ENCODE peak calls at places on chromosomes 6 and 20, in five cellular contexts. One of them, this sample, is unnamed.

GRCh38 chr20:61953037-61953788 is 112.5 kb downstream of the TAF4 start:
- DNase-seq in H9: no peak
- DNase-seq in mesenchymal stem cell: no peak
- DNase-seq in neuronal stem cell: no peak
- DNase-seq in H1: peak
- DNase-seq in this sample: no peak

GRCh38 chr6:104326173-104327001 is 533.3 kb downstream of the HACE1 start:
- DNase-seq in H9: no peak
- DNase-seq in mesenchymal stem cell: peak
- DNase-seq in neuronal stem cell: no peak
- DNase-seq in H1: no peak
- DNase-seq in this sample: no peak

GRCh38 chr20:62760536-62761057 is 35.7 kb upstream of the MRGBP start:
- DNase-seq in H9: no peak
- DNase-seq in mesenchymal stem cell: no peak
- DNase-seq in neuronal stem cell: no peak
- DNase-seq in H1: no peak
- DNase-seq in this sample: no peak

GRCh38 chr6:80454197-80454596 is 347.7 kb downstream of the BCKDHB start:
- DNase-seq in H9: no peak
- DNase-seq in mesenchymal stem cell: peak
- DNase-seq in neuronal stem cell: no peak
- DNase-seq in H1: no peak
- DNase-seq in this sample: peak

GRCh38 chr20:10454135-10454750 is 19.1 kb downstream of the SLX4IP start:
- DNase-seq in H9: no peak
- DNase-seq in mesenchymal stem cell: no peak
- DNase-seq in neuronal stem cell: no peak
- DNase-seq in H1: no peak
- DNase-seq in this sample: no peak

GRCh38 chr6:80608881-80609280 is 502.4 kb downstream of the BCKDHB start:
- DNase-seq in H9: no peak
- DNase-seq in mesenchymal stem cell: peak
- DNase-seq in neuronal stem cell: no peak
- DNase-seq in H1: no peak
- DNase-seq in this sample: peak

GRCh38 chr6:53233309-53233708 is 84.7 kb upstream of the GCM1 start:
- DNase-seq in H9: no peak
- DNase-seq in mesenchymal stem cell: peak
- DNase-seq in neuronal stem cell: no peak
- DNase-seq in H1: no peak
- DNase-seq in this sample: no peak

GRCh38 chr6:90169328-90169886 is 127.2 kb downstream of the BACH2 start:
- DNase-seq in H9: no peak
- DNase-seq in mesenchymal stem cell: peak
- DNase-seq in neuronal stem cell: no peak
- DNase-seq in H1: no peak
- DNase-seq in this sample: no peak

GRCh38 chr6:2760882-2761842 is 4.0 kb upstream of the WRNIP1 start:
- DNase-seq in H9: no peak
- DNase-seq in mesenchymal stem cell: no peak
- DNase-seq in neuronal stem cell: no peak
- DNase-seq in H1: no peak
- DNase-seq in this sample: peak

GRCh38 chr6:6470112-6470511 is 118.4 kb upstream of the LY86 start:
- DNase-seq in H9: no peak
- DNase-seq in mesenchymal stem cell: no peak
- DNase-seq in neuronal stem cell: no peak
- DNase-seq in H1: no peak
- DNase-seq in this sample: no peak

GRCh38 chr6:65876668-65877067 is 169.6 kb upstream of the EYS start:
- DNase-seq in H9: no peak
- DNase-seq in mesenchymal stem cell: no peak
- DNase-seq in neuronal stem cell: no peak
- DNase-seq in H1: no peak
- DNase-seq in this sample: no peak
- H2BK12ac ChIP-seq in H9: no peak
- H2BK12ac ChIP-seq in mesenchymal stem cell: no peak
- H2BK12ac ChIP-seq in neuronal stem cell: no peak
- H2BK12ac ChIP-seq in H1: no peak
- H2BK12ac ChIP-seq in this sample: no peak

DNA sequence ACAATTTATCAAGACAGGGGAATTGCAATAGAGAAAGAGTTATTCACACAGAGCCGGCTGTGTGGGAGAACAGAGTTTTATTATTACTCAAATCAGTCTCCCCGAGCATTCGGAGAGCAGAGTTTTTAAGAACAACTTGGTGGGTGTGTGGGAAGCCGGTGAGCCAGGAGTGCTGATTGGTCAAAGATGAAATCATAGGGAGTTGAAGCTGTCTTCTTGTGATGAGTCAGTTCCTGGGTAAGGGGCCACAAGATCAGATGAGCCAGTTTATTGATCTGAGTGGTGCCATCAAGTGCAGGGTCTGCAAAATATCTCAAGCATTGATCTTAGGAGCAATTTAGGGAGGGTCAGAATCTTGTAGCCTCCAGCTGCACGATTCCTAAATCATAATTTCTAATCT is 50.0 kb upstream of the ECI2 start:
- DNase-seq in H9: no peak
- DNase-seq in mesenchymal stem cell: no peak
- DNase-seq in neuronal stem cell: no peak
- DNase-seq in H1: no peak
- DNase-seq in this sample: no peak
- H3K27ac ChIP-seq in H9: no peak
- H3K27ac ChIP-seq in mesenchymal stem cell: no peak
- H3K27ac ChIP-seq in neuronal stem cell: no peak
- H3K27ac ChIP-seq in H1: no peak
- H3K27ac ChIP-seq in this sample: no peak

GRCh38 chr20:35954907-35955251 is 577 bp upstream of the SCAND1 start:
- DNase-seq in H9: no peak
- DNase-seq in mesenchymal stem cell: peak
- DNase-seq in neuronal stem cell: no peak
- DNase-seq in H1: no peak
- DNase-seq in this sample: peak
- H3K23ac ChIP-seq in H9: no peak
- H3K23ac ChIP-seq in mesenchymal stem cell: no peak
- H3K23ac ChIP-seq in neuronal stem cell: no peak
- H3K23ac ChIP-seq in H1: no peak
- H3K23ac ChIP-seq in this sample: no peak

GRCh38 chr6:155701342-155701741 is 245.7 kb upstream of the NOX3 start:
- DNase-seq in H9: no peak
- DNase-seq in mesenchymal stem cell: no peak
- DNase-seq in neuronal stem cell: no peak
- DNase-seq in H1: no peak
- DNase-seq in this sample: no peak
- H2BK12ac ChIP-seq in H9: no peak
- H2BK12ac ChIP-seq in mesenchymal stem cell: no peak
- H2BK12ac ChIP-seq in neuronal stem cell: no peak
- H2BK12ac ChIP-seq in H1: no peak
- H2BK12ac ChIP-seq in this sample: no peak

GRCh38 chr6:36028088-36028886 is 679 bp downstream of the MAPK14 start:
- DNase-seq in H9: peak
- DNase-seq in mesenchymal stem cell: peak
- DNase-seq in neuronal stem cell: peak
- DNase-seq in H1: peak
- DNase-seq in this sample: peak

GRCh38 chr6:36025932-36026327 is 1.5 kb upstream of the SLC26A8 start:
- DNase-seq in H9: no peak
- DNase-seq in mesenchymal stem cell: peak
- DNase-seq in neuronal stem cell: no peak
- DNase-seq in H1: no peak
- DNase-seq in this sample: peak

GRCh38 chr6:36024154-36024760 is at the start of gene SLC26A8:
- DNase-seq in H9: peak
- DNase-seq in mesenchymal stem cell: no peak
- DNase-seq in neuronal stem cell: no peak
- DNase-seq in H1: peak
- DNase-seq in this sample: peak

GRCh38 chr6:36027501-36028087 is at the start of gene MAPK14:
- DNase-seq in H9: peak
- DNase-seq in mesenchymal stem cell: peak
- DNase-seq in neuronal stem cell: peak
- DNase-seq in H1: peak
- DNase-seq in this sample: peak

GRCh38 chr6:36025260-36025931 is 955 bp upstream of the SLC26A8 start:
- DNase-seq in H9: no peak
- DNase-seq in mesenchymal stem cell: peak
- DNase-seq in neuronal stem cell: no peak
- DNase-seq in H1: no peak
- DNase-seq in this sample: peak
- H3K27ac ChIP-seq in H9: no peak
- H3K27ac ChIP-seq in mesenchymal stem cell: no peak
- H3K27ac ChIP-seq in neuronal stem cell: no peak
- H3K27ac ChIP-seq in H1: no peak
- H3K27ac ChIP-seq in this sample: no peak

GRCh38 chr6:11815231-11815630 is 36.6 kb upstream of the ADTRP start:
- DNase-seq in H9: no peak
- DNase-seq in mesenchymal stem cell: peak
- DNase-seq in neuronal stem cell: no peak
- DNase-seq in H1: no peak
- DNase-seq in this sample: peak
- H3K23ac ChIP-seq in H9: no peak
- H3K23ac ChIP-seq in mesenchymal stem cell: no peak
- H3K23ac ChIP-seq in neuronal stem cell: no peak
- H3K23ac ChIP-seq in H1: no peak
- H3K23ac ChIP-seq in this sample: no peak

DNA sequence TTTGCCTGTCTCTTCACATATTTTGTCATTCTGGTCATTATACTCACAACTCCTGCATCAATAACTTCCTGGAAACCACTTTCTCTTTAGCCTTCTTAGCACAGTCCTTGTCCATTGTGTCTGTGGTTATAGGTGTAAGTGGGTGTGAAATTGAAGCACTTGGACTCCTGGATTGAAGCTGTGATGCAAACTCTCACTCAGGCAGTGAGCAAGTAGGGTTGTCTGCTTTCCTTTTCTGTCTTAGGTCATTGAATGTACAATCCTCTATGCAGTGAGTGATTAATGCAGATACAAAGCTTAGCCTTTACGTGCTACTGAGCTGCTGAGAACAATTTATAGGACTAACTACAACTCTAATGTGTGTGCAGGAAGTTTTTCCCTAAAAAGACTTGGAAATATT is 54.8 kb downstream of the ADGRB3 start:
- DNase-seq in H9: no peak
- DNase-seq in mesenchymal stem cell: peak
- DNase-seq in neuronal stem cell: no peak
- DNase-seq in H1: no peak
- DNase-seq in this sample: no peak
- H2BK12ac ChIP-seq in H9: peak
- H2BK12ac ChIP-seq in mesenchymal stem cell: no peak
- H2BK12ac ChIP-seq in neuronal stem cell: no peak
- H2BK12ac ChIP-seq in H1: no peak
- H2BK12ac ChIP-seq in this sample: no peak

DNA sequence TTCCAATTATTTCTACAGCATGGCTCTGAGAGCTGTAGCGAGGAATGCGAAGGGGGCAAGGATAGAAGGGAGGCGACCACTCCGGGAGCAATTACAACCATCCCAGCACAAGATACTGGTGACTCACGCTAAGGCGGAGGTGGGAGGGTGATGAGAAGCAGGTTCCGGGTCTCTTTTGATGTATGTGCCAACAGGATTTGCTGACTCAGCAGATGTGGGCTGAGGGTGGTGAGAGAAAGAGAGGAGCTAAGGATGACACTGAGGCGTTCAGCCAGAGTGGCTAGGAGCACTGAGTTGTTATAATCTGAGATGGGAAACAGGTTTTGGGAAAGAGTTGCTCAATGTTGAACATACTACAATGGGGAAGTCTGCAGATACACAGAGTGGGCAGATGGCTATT is 9.3 kb upstream of the TXNDC5 start:
- DNase-seq in H9: no peak
- DNase-seq in mesenchymal stem cell: peak
- DNase-seq in neuronal stem cell: no peak
- DNase-seq in H1: no peak
- DNase-seq in this sample: peak
- H3K27ac ChIP-seq in H9: no peak
- H3K27ac ChIP-seq in mesenchymal stem cell: no peak
- H3K27ac ChIP-seq in neuronal stem cell: no peak
- H3K27ac ChIP-seq in H1: no peak
- H3K27ac ChIP-seq in this sample: no peak

This sample was measured in trophoblast cell.